ENCODE peak calls at places on chromosomes 11 and 22, in eight cellular contexts. Y is foreskin fibroblast; S is activated CD8-positive, alpha-beta memory T cell treated with anti-CD3 and anti-CD28 coated beads, Interleukin-2, amount 50 U/mL, for 4 hours; I is NCI-H748 treated with DMSO at 0.1 percent for 48 hours; U is GDM1; R is COR-L47; W is erythroblast; P is nephron progenitor cell. L is an unnamed sample.

GRCh38 chr22:23826510-23827350 is 12.1 kb downstream of the DERL3 start:
- DNase-seq in W (no peak), U (no peak), R (no peak), I (no peak), P (no peak), S (no peak), Y (peak; percentile 68), L (peak; percentile 43)

GRCh38 chr11:128624269-128625170 is 37.2 kb upstream of the ETS1 start:
- DNase-seq in I (no peak), R (no peak), W (no peak), P (no peak), S (peak; percentile 52), Y (no peak), U (no peak), L (no peak)

GRCh38 chr11:8477680-8478079 is 116.3 kb downstream of the STK33 start:
- DNase-seq in P (no peak), R (no peak), S (no peak), W (no peak), U (no peak), I (no peak), Y (no peak), L (no peak)

GRCh38 chr22:48574776-48575566 is 1252.7 kb downstream of the BRD1 start:
- DNase-seq in Y (peak; percentile 3), P (peak; percentile 86), R (peak; percentile 70), W (peak; percentile 19), U (no peak), S (no peak), I (peak; percentile 59), L (no peak)

GRCh38 chr11:28808771-28809170 is 700.6 kb downstream of the METTL15 start:
- DNase-seq in U (no peak), P (no peak), S (no peak), Y (no peak), R (no peak), W (no peak), I (no peak), L (no peak)

GRCh38 chr22:44567846-44568493 is 69.9 kb upstream of the RTL6 start:
- DNase-seq in Y (peak; percentile 63), R (peak; percentile 21), P (peak; percentile 45), W (peak; percentile 66), I (peak; percentile 19), S (peak; percentile 59), U (peak; percentile 3), L (no peak)

GRCh38 chr11:128711136-128711535 is 17.3 kb downstream of the FLI1 start:
- DNase-seq in P (no peak), W (no peak), S (no peak), R (no peak), Y (peak; percentile 71), I (no peak), U (no peak), L (no peak)

GRCh38 chr22:29079218-29079901 is 6.5 kb downstream of the KREMEN1 start:
- DNase-seq in R (peak; percentile 76), P (no peak), S (no peak), I (peak; percentile 76), W (peak; percentile 43), Y (peak; percentile 75), U (no peak), L (no peak)

GRCh38 chr11:19345519-19345847 is 104.7 kb upstream of the E2F8 start:
- DNase-seq in I (no peak), S (no peak), U (no peak), R (peak; percentile 8), W (no peak), P (peak; percentile 53), Y (peak; percentile 56), L (peak; percentile 54)

GRCh38 chr11:86637976-86638375 is 34.4 kb downstream of the ME3 start:
- DNase-seq in Y (no peak), S (no peak), P (no peak), U (peak; percentile 9), R (no peak), W (no peak), I (no peak), L (no peak)

GRCh38 chr22:49961601-49962011 is 1.0 kb downstream of the PIM3 start:
- DNase-seq in I (no peak), R (no peak), P (peak; percentile 49), S (no peak), W (no peak), U (no peak), Y (peak; percentile 36), L (peak; percentile 50)

GRCh38 chr11:116794851-116795250 is 3.2 kb upstream of the APOA5 start:
- DNase-seq in Y (no peak), P (no peak), R (no peak), U (no peak), S (no peak), I (no peak), W (no peak), L (no peak)

GRCh38 chr22:29478326-29479276 is 1.4 kb upstream of the NEFH start:
- DNase-seq in U (peak; percentile 17), P (peak; percentile 78), Y (peak; percentile 54), W (peak; percentile 38), S (no peak), I (no peak), R (no peak), L (no peak)

GRCh38 chr11:104956528-104956927 is 11.8 kb downstream of the CASP4 start:
- DNase-seq in I (no peak), P (no peak), U (no peak), S (no peak), Y (no peak), W (no peak), R (no peak), L (no peak)

GRCh38 chr22:33034753-33035152 is 23.4 kb downstream of the SYN3 start:
- DNase-seq in Y (no peak), W (no peak), P (no peak), U (no peak), R (no peak), S (no peak), I (no peak), L (no peak)

GRCh38 chr22:25745341-25746011 is 3.5 kb downstream of the MYO18B start:
- DNase-seq in R (no peak), S (no peak), W (peak; percentile 18), Y (peak; percentile 79), I (no peak), U (no peak), P (no peak), L (no peak)

L was measured in Right ventricle myocardium superior.